ENCODE peak calls at places on chromosomes 5 and 9, in seven cellular contexts. One of them, this sample, is unnamed.
A peak's percentile ranks its signal among the peaks of the same experiment; 100 is the strongest.

GRCh38 chr5:1366514-1366913 is 21.6 kb upstream of the CLPTM1L start:
- DNase-seq in iris pigment epithelial cell: no peak
- DNase-seq in RPMI8226: no peak
- DNase-seq in EL: no peak
- DNase-seq in mesenchymal stem cell: no peak
- DNase-seq in activated naive CD4-positive, alpha-beta T cell treated with anti-CD3 and anti-CD28 coated beads, Interleukin-2, amount 10 ng/mL, durations not matched to agents 7 days and 5 days: no peak
- DNase-seq in GM18507: no peak
- DNase-seq in this sample: peak; percentile 15

GRCh38 chr9:84170521-84171141 is 169.9 kb downstream of the SLC28A3 start:
- DNase-seq in iris pigment epithelial cell: peak; percentile 97
- DNase-seq in RPMI8226: no peak
- DNase-seq in EL: peak; percentile 98
- DNase-seq in mesenchymal stem cell: peak; percentile 95
- DNase-seq in activated naive CD4-positive, alpha-beta T cell treated with anti-CD3 and anti-CD28 coated beads, Interleukin-2, amount 10 ng/mL, durations not matched to agents 7 days and 5 days: no peak
- DNase-seq in GM18507: no peak
- DNase-seq in this sample: peak; percentile 24

GRCh38 chr5:179393078-179393477 is 47.8 kb upstream of the ADAMTS2 start:
- DNase-seq in iris pigment epithelial cell: peak; percentile 73
- DNase-seq in RPMI8226: no peak
- DNase-seq in EL: peak; percentile 81
- DNase-seq in mesenchymal stem cell: peak; percentile 81
- DNase-seq in activated naive CD4-positive, alpha-beta T cell treated with anti-CD3 and anti-CD28 coated beads, Interleukin-2, amount 10 ng/mL, durations not matched to agents 7 days and 5 days: no peak
- DNase-seq in GM18507: no peak
- DNase-seq in this sample: peak; percentile 21

GRCh38 chr5:14326035-14326909 is 183.1 kb downstream of the TRIO start:
- DNase-seq in iris pigment epithelial cell: no peak
- DNase-seq in RPMI8226: no peak
- DNase-seq in EL: no peak
- DNase-seq in mesenchymal stem cell: no peak
- DNase-seq in activated naive CD4-positive, alpha-beta T cell treated with anti-CD3 and anti-CD28 coated beads, Interleukin-2, amount 10 ng/mL, durations not matched to agents 7 days and 5 days: no peak
- DNase-seq in GM18507: no peak
- DNase-seq in this sample: no peak

GRCh38 chr5:143229896-143230675 is 173.4 kb downstream of the NR3C1 start:
- DNase-seq in iris pigment epithelial cell: no peak
- DNase-seq in RPMI8226: peak; percentile 79
- DNase-seq in EL: no peak
- DNase-seq in mesenchymal stem cell: no peak
- DNase-seq in activated naive CD4-positive, alpha-beta T cell treated with anti-CD3 and anti-CD28 coated beads, Interleukin-2, amount 10 ng/mL, durations not matched to agents 7 days and 5 days: peak; percentile 67
- DNase-seq in GM18507: no peak
- DNase-seq in this sample: no peak

GRCh38 chr9:109100543-109101201 is 19.1 kb downstream of the TMEM245 start:
- DNase-seq in iris pigment epithelial cell: no peak
- DNase-seq in RPMI8226: no peak
- DNase-seq in EL: no peak
- DNase-seq in mesenchymal stem cell: no peak
- DNase-seq in activated naive CD4-positive, alpha-beta T cell treated with anti-CD3 and anti-CD28 coated beads, Interleukin-2, amount 10 ng/mL, durations not matched to agents 7 days and 5 days: no peak
- DNase-seq in GM18507: no peak
- DNase-seq in this sample: no peak

GRCh38 chr9:128257086-128257825 is 18.6 kb downstream of the GOLGA2 start:
- DNase-seq in iris pigment epithelial cell: no peak
- DNase-seq in RPMI8226: no peak
- DNase-seq in EL: no peak
- DNase-seq in mesenchymal stem cell: no peak
- DNase-seq in activated naive CD4-positive, alpha-beta T cell treated with anti-CD3 and anti-CD28 coated beads, Interleukin-2, amount 10 ng/mL, durations not matched to agents 7 days and 5 days: no peak
- DNase-seq in GM18507: no peak
- DNase-seq in this sample: no peak

GRCh38 chr5:145996135-145996534 is 59.8 kb downstream of the SH3RF2 start:
- DNase-seq in iris pigment epithelial cell: no peak
- DNase-seq in RPMI8226: no peak
- DNase-seq in EL: no peak
- DNase-seq in mesenchymal stem cell: no peak
- DNase-seq in activated naive CD4-positive, alpha-beta T cell treated with anti-CD3 and anti-CD28 coated beads, Interleukin-2, amount 10 ng/mL, durations not matched to agents 7 days and 5 days: no peak
- DNase-seq in GM18507: no peak
- DNase-seq in this sample: no peak

GRCh38 chr5:66660401-66660800 is 64.2 kb downstream of the MAST4 start:
- DNase-seq in iris pigment epithelial cell: no peak
- DNase-seq in RPMI8226: no peak
- DNase-seq in EL: no peak
- DNase-seq in mesenchymal stem cell: peak; percentile 61
- DNase-seq in activated naive CD4-positive, alpha-beta T cell treated with anti-CD3 and anti-CD28 coated beads, Interleukin-2, amount 10 ng/mL, durations not matched to agents 7 days and 5 days: no peak
- DNase-seq in GM18507: no peak
- DNase-seq in this sample: no peak

GRCh38 chr5:121660142-121660541 is 191.5 kb upstream of the FTMT start:
- DNase-seq in iris pigment epithelial cell: no peak
- DNase-seq in RPMI8226: no peak
- DNase-seq in EL: no peak
- DNase-seq in mesenchymal stem cell: no peak
- DNase-seq in activated naive CD4-positive, alpha-beta T cell treated with anti-CD3 and anti-CD28 coated beads, Interleukin-2, amount 10 ng/mL, durations not matched to agents 7 days and 5 days: no peak
- DNase-seq in GM18507: no peak
- DNase-seq in this sample: no peak

GRCh38 chr5:176492431-176492830 is 44.2 kb downstream of the FAF2 start:
- DNase-seq in iris pigment epithelial cell: peak; percentile 59
- DNase-seq in RPMI8226: no peak
- DNase-seq in EL: peak; percentile 64
- DNase-seq in mesenchymal stem cell: no peak
- DNase-seq in activated naive CD4-positive, alpha-beta T cell treated with anti-CD3 and anti-CD28 coated beads, Interleukin-2, amount 10 ng/mL, durations not matched to agents 7 days and 5 days: no peak
- DNase-seq in GM18507: no peak
- DNase-seq in this sample: no peak